ENCODE peak calls at places on chromosome 22, in five cellular contexts. J, I, D, Z and U are unnamed samples.

GRCh38 chr22:35150163-35151107 is 84.5 kb downstream of the ISX start:
- DNase-seq in D (peak), Z (peak), I (peak), J (peak), U (no peak)

GRCh38 chr22:44544523-44545433 is 46.7 kb upstream of the RTL6 start:
- DNase-seq in J (no peak), D (no peak), Z (no peak), I (no peak), U (no peak)

GRCh38 chr22:48756146-48757111 is 1071.2 kb downstream of the BRD1 start:
- DNase-seq in I (peak), D (no peak), J (peak), Z (peak), U (no peak)

GRCh38 chr22:35657571-35658312 is 9.5 kb downstream of the APOL6 start:
- DNase-seq in I (no peak), Z (no peak), J (no peak), D (no peak), U (no peak)

GRCh38 chr22:43992331-43992821 is 31.7 kb upstream of the PARVB start:
- DNase-seq in I (no peak), Z (peak), D (no peak), J (no peak), U (peak)

GRCh38 chr22:23686416-23687024 is 4.3 kb upstream of the RGL4 start:
- DNase-seq in J (no peak), I (no peak), D (no peak), Z (peak), U (no peak)

GRCh38 chr22:35054064-35054463 is 11.9 kb upstream of the ISX start:
- DNase-seq in Z (no peak), I (no peak), D (no peak), J (no peak), U (no peak)

GRCh38 chr22:36660510-36660840 is 43.1 kb downstream of the CACNG2 start:
- DNase-seq in D (no peak), Z (no peak), I (no peak), J (no peak), U (no peak)

GRCh38 chr22:36406139-36406538 is 18.4 kb upstream of the MYH9 start:
- DNase-seq in D (no peak), Z (no peak), J (no peak), I (no peak), U (no peak)

GRCh38 chr22:28360846-28361424 is 318.7 kb downstream of the TTC28 start:
- DNase-seq in J (no peak), D (no peak), I (no peak), Z (no peak), U (no peak)

GRCh38 chr22:28171713-28172112 is 252.7 kb upstream of the PITPNB start:
- DNase-seq in D (no peak), J (no peak), I (no peak), Z (no peak), U (no peak)

GRCh38 chr22:28021116-28021997 is 102.3 kb upstream of the PITPNB start:
- DNase-seq in J (no peak), D (no peak), Z (peak), I (peak), U (no peak)

GRCh38 chr22:48208894-48209293 is 1446.4 kb downstream of the TBC1D22A start:
- DNase-seq in D (no peak), Z (no peak), I (no peak), J (no peak), U (no peak)

GRCh38 chr22:23113067-23113846 is 28.5 kb downstream of the RSPH14 start:
- DNase-seq in D (no peak), J (no peak), Z (no peak), I (no peak), U (no peak)

GRCh38 chr22:31082606-31083376 is 1.7 kb downstream of the SMTN start:
- DNase-seq in J (peak), D (peak), I (peak), Z (peak), U (no peak)

GRCh38 chr22:43031617-43032016 is 16.7 kb upstream of the PACSIN2 start:
- DNase-seq in I (no peak), Z (peak), D (no peak), J (no peak), U (no peak)

GRCh38 chr22:42799462-42800405 is 57.3 kb downstream of the ARFGAP3 start:
- DNase-seq in D (no peak), I (no peak), Z (no peak), J (no peak), U (no peak)

GRCh38 chr22:21569459-21570161 is 2.1 kb downstream of the UBE2L3 start:
- DNase-seq in J (no peak), I (no peak), Z (no peak), D (no peak), U (no peak)

GRCh38 chr22:40240671-40241070 is 62.9 kb downstream of the TNRC6B start:
- DNase-seq in J (no peak), D (peak), Z (no peak), I (no peak), U (no peak)

GRCh38 chr22:31637375-31637937 is 24.6 kb downstream of the PISD start:
- DNase-seq in J (no peak), Z (no peak), I (no peak), D (no peak), U (no peak)

GRCh38 chr22:43014062-43014875 is 680 bp downstream of the PACSIN2 start:
- DNase-seq in Z (peak), J (peak), I (peak), D (no peak), U (no peak)

GRCh38 chr22:50530280-50530856 is 556 bp upstream of the TYMP start:
- DNase-seq in J (peak), Z (no peak), D (peak), I (peak), U (no peak)
- H3K4me3 ChIP-seq in J (peak), Z (peak), D (peak), I (peak), U (peak)

GRCh38 chr22:37752189-37753061 is 55.3 kb upstream of the GCAT start:
- DNase-seq in D (peak), Z (peak), I (peak), J (peak), U (peak)
- H3K4me3 ChIP-seq in D (no peak), Z (no peak), I (no peak), J (no peak), U (no peak)

GRCh38 chr22:49827307-49827852 is 293 bp downstream of the BRD1 start:
- DNase-seq in J (no peak), Z (no peak), I (no peak), D (no peak), U (no peak)
- H3K4me3 ChIP-seq in J (peak), Z (peak), I (peak), D (peak), U (peak)

GRCh38 chr22:46146329-46146728 is 4.0 kb upstream of the PPARA start:
- DNase-seq in I (no peak), Z (no peak), D (no peak), J (no peak), U (no peak)

GRCh38 chr22:46147471-46148267 is 2.7 kb upstream of the PPARA start:
- DNase-seq in D (peak), Z (no peak), J (no peak), I (no peak), U (no peak)

GRCh38 chr22:46145896-46146295 is 4.4 kb upstream of the PPARA start:
- DNase-seq in I (no peak), D (no peak), Z (no peak), J (no peak), U (no peak)

GRCh38 chr22:46148336-46148735 is 2.0 kb upstream of the PPARA start:
- DNase-seq in I (peak), D (no peak), J (peak), Z (no peak), U (no peak)

GRCh38 chr22:46147061-46147460 is 3.3 kb upstream of the PPARA start:
- DNase-seq in I (no peak), D (no peak), Z (no peak), J (no peak), U (no peak)
- H3K4me3 ChIP-seq in I (no peak), D (no peak), Z (no peak), J (no peak), U (no peak)